ENCODE peak calls at places on chromosomes 11 and 22, in ten cellular contexts. One of them, this sample, is unnamed.

GRCh38 chr11:118607401-118608267 is at the start of gene PHLDB1:
- DNase-seq in fibroblast of pulmonary artery: peak
- DNase-seq in fibroblast of the aortic adventitia: peak
- DNase-seq in AG04449: no peak
- DNase-seq in cardiac fibroblast: peak
- DNase-seq in hepatocyte: peak
- DNase-seq in sigmoid colon: peak
- DNase-seq in HL-60: peak
- DNase-seq in adrenal gland: peak
- DNase-seq in brain microvascular endothelial cell: peak
- DNase-seq in this sample: peak

GRCh38 chr11:10117709-10118341 is 176.2 kb downstream of the SBF2 start:
- DNase-seq in fibroblast of pulmonary artery: peak
- DNase-seq in fibroblast of the aortic adventitia: peak
- DNase-seq in AG04449: no peak
- DNase-seq in cardiac fibroblast: peak
- DNase-seq in hepatocyte: no peak
- DNase-seq in sigmoid colon: no peak
- DNase-seq in HL-60: no peak
- DNase-seq in adrenal gland: no peak
- DNase-seq in brain microvascular endothelial cell: no peak
- DNase-seq in this sample: peak

GRCh38 chr22:37742374-37743092 is 45.7 kb downstream of the TRIOBP start:
- DNase-seq in fibroblast of pulmonary artery: peak
- DNase-seq in fibroblast of the aortic adventitia: peak
- DNase-seq in AG04449: peak
- DNase-seq in cardiac fibroblast: peak
- DNase-seq in hepatocyte: peak
- DNase-seq in sigmoid colon: peak
- DNase-seq in HL-60: peak
- DNase-seq in adrenal gland: no peak
- DNase-seq in brain microvascular endothelial cell: peak
- DNase-seq in this sample: peak

GRCh38 chr11:36499325-36499724 is 10.7 kb downstream of the TRAF6 start:
- DNase-seq in fibroblast of pulmonary artery: no peak
- DNase-seq in fibroblast of the aortic adventitia: no peak
- DNase-seq in AG04449: no peak
- DNase-seq in cardiac fibroblast: no peak
- DNase-seq in hepatocyte: no peak
- DNase-seq in sigmoid colon: no peak
- DNase-seq in HL-60: no peak
- DNase-seq in adrenal gland: no peak
- DNase-seq in brain microvascular endothelial cell: no peak
- DNase-seq in this sample: no peak

GRCh38 chr11:68828155-68828931 is 13.4 kb downstream of the CPT1A start:
- DNase-seq in fibroblast of pulmonary artery: no peak
- DNase-seq in fibroblast of the aortic adventitia: no peak
- DNase-seq in AG04449: no peak
- DNase-seq in cardiac fibroblast: no peak
- DNase-seq in hepatocyte: no peak
- DNase-seq in sigmoid colon: no peak
- DNase-seq in HL-60: peak
- DNase-seq in adrenal gland: no peak
- DNase-seq in brain microvascular endothelial cell: no peak
- DNase-seq in this sample: no peak

GRCh38 chr11:32056445-32056844 is 34.4 kb upstream of the RCN1 start:
- DNase-seq in fibroblast of pulmonary artery: peak
- DNase-seq in fibroblast of the aortic adventitia: peak
- DNase-seq in AG04449: peak
- DNase-seq in cardiac fibroblast: peak
- DNase-seq in hepatocyte: no peak
- DNase-seq in sigmoid colon: no peak
- DNase-seq in HL-60: peak
- DNase-seq in adrenal gland: no peak
- DNase-seq in brain microvascular endothelial cell: no peak
- DNase-seq in this sample: peak

GRCh38 chr11:28938091-28938490 is 829.9 kb downstream of the METTL15 start:
- DNase-seq in fibroblast of pulmonary artery: no peak
- DNase-seq in fibroblast of the aortic adventitia: no peak
- DNase-seq in AG04449: no peak
- DNase-seq in cardiac fibroblast: no peak
- DNase-seq in hepatocyte: no peak
- DNase-seq in sigmoid colon: no peak
- DNase-seq in HL-60: no peak
- DNase-seq in adrenal gland: no peak
- DNase-seq in brain microvascular endothelial cell: no peak
- DNase-seq in this sample: no peak

GRCh38 chr22:21585389-21585788 is 17.9 kb downstream of the UBE2L3 start:
- DNase-seq in fibroblast of pulmonary artery: no peak
- DNase-seq in fibroblast of the aortic adventitia: no peak
- DNase-seq in AG04449: no peak
- DNase-seq in cardiac fibroblast: no peak
- DNase-seq in hepatocyte: no peak
- DNase-seq in sigmoid colon: no peak
- DNase-seq in HL-60: no peak
- DNase-seq in adrenal gland: no peak
- DNase-seq in brain microvascular endothelial cell: no peak
- DNase-seq in this sample: no peak

GRCh38 chr22:45493286-45493771 is 9.4 kb upstream of the FBLN1 start:
- DNase-seq in fibroblast of pulmonary artery: peak
- DNase-seq in fibroblast of the aortic adventitia: peak
- DNase-seq in AG04449: no peak
- DNase-seq in cardiac fibroblast: peak
- DNase-seq in hepatocyte: no peak
- DNase-seq in sigmoid colon: peak
- DNase-seq in HL-60: no peak
- DNase-seq in adrenal gland: peak
- DNase-seq in brain microvascular endothelial cell: no peak
- DNase-seq in this sample: peak

GRCh38 chr11:119460582-119460981 is 37.6 kb upstream of the THY1 start:
- DNase-seq in fibroblast of pulmonary artery: peak
- DNase-seq in fibroblast of the aortic adventitia: peak
- DNase-seq in AG04449: peak
- DNase-seq in cardiac fibroblast: peak
- DNase-seq in hepatocyte: no peak
- DNase-seq in sigmoid colon: no peak
- DNase-seq in HL-60: no peak
- DNase-seq in adrenal gland: no peak
- DNase-seq in brain microvascular endothelial cell: peak
- DNase-seq in this sample: peak

GRCh38 chr11:128463386-128463829 is 124.0 kb downstream of the ETS1 start:
- DNase-seq in fibroblast of pulmonary artery: peak
- DNase-seq in fibroblast of the aortic adventitia: peak
- DNase-seq in AG04449: peak
- DNase-seq in cardiac fibroblast: peak
- DNase-seq in hepatocyte: peak
- DNase-seq in sigmoid colon: no peak
- DNase-seq in HL-60: no peak
- DNase-seq in adrenal gland: peak
- DNase-seq in brain microvascular endothelial cell: peak
- DNase-seq in this sample: peak

GRCh38 chr22:47091241-47091691 is 328.8 kb downstream of the TBC1D22A start:
- DNase-seq in fibroblast of pulmonary artery: no peak
- DNase-seq in fibroblast of the aortic adventitia: no peak
- DNase-seq in AG04449: no peak
- DNase-seq in cardiac fibroblast: no peak
- DNase-seq in hepatocyte: peak
- DNase-seq in sigmoid colon: no peak
- DNase-seq in HL-60: no peak
- DNase-seq in adrenal gland: peak
- DNase-seq in brain microvascular endothelial cell: no peak
- DNase-seq in this sample: no peak

GRCh38 chr22:47090591-47091240 is 328.3 kb downstream of the TBC1D22A start:
- DNase-seq in fibroblast of pulmonary artery: peak
- DNase-seq in fibroblast of the aortic adventitia: peak
- DNase-seq in AG04449: no peak
- DNase-seq in cardiac fibroblast: peak
- DNase-seq in hepatocyte: peak
- DNase-seq in sigmoid colon: no peak
- DNase-seq in HL-60: no peak
- DNase-seq in adrenal gland: peak
- DNase-seq in brain microvascular endothelial cell: peak
- DNase-seq in this sample: peak

GRCh38 chr22:47093720-47094119 is 331.3 kb downstream of the TBC1D22A start:
- DNase-seq in fibroblast of pulmonary artery: no peak
- DNase-seq in fibroblast of the aortic adventitia: no peak
- DNase-seq in AG04449: no peak
- DNase-seq in cardiac fibroblast: no peak
- DNase-seq in hepatocyte: no peak
- DNase-seq in sigmoid colon: no peak
- DNase-seq in HL-60: no peak
- DNase-seq in adrenal gland: no peak
- DNase-seq in brain microvascular endothelial cell: no peak
- DNase-seq in this sample: no peak

GRCh38 chr22:47092896-47093311 is 330.5 kb downstream of the TBC1D22A start:
- DNase-seq in fibroblast of pulmonary artery: peak
- DNase-seq in fibroblast of the aortic adventitia: peak
- DNase-seq in AG04449: peak
- DNase-seq in cardiac fibroblast: peak
- DNase-seq in hepatocyte: no peak
- DNase-seq in sigmoid colon: no peak
- DNase-seq in HL-60: no peak
- DNase-seq in adrenal gland: peak
- DNase-seq in brain microvascular endothelial cell: peak
- DNase-seq in this sample: peak

GRCh38 chr22:47091921-47092700 is 329.7 kb downstream of the TBC1D22A start:
- DNase-seq in fibroblast of pulmonary artery: no peak
- DNase-seq in fibroblast of the aortic adventitia: no peak
- DNase-seq in AG04449: no peak
- DNase-seq in cardiac fibroblast: no peak
- DNase-seq in hepatocyte: no peak
- DNase-seq in sigmoid colon: no peak
- DNase-seq in HL-60: no peak
- DNase-seq in adrenal gland: peak
- DNase-seq in brain microvascular endothelial cell: no peak
- DNase-seq in this sample: no peak
- H3K4me3 ChIP-seq in fibroblast of pulmonary artery: no peak
- H3K4me3 ChIP-seq in fibroblast of the aortic adventitia: no peak
- H3K4me3 ChIP-seq in AG04449: no peak
- H3K4me3 ChIP-seq in cardiac fibroblast: no peak
- H3K4me3 ChIP-seq in hepatocyte: no peak
- H3K4me3 ChIP-seq in sigmoid colon: no peak
- H3K4me3 ChIP-seq in HL-60: no peak
- H3K4me3 ChIP-seq in adrenal gland: no peak
- H3K4me3 ChIP-seq in brain microvascular endothelial cell: no peak
- H3K4me3 ChIP-seq in this sample: no peak

DNA sequence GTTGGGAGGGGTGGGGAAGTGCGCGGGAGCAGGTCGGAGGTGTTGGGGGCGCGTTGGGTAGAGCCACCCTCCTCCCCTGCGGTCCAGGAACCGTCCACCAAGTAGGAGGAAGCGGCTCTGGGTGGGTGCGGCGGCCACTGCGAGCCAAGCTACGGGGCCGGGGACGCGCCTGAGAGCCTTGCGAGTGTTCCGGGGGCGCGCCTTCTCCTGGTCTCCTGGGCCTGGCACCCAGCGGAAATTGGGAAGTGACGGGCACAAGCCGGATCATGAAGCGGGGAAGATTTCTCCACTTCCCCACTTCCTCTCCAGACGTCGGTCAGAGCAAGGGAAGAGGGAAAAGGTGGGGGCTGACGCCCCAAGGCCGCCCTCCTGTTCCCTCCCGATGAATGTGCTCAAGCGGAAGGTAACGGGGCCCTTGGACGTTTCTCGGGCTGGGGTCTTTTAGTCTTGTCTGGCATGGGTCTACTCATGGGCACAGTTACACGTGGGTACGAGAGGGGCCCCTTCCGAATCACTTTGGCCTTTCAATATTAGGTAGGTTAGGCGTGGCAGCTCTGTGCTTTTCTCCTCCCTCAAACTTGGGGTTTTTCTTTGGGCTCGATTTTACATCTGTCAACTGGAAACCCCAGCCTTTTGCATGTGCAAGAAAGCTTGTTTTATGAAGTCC is 851 bp downstream of the RBM14 start:
- DNase-seq in fibroblast of pulmonary artery: peak
- DNase-seq in fibroblast of the aortic adventitia: no peak
- DNase-seq in AG04449: no peak
- DNase-seq in cardiac fibroblast: peak
- DNase-seq in hepatocyte: no peak
- DNase-seq in sigmoid colon: peak
- DNase-seq in HL-60: peak
- DNase-seq in adrenal gland: peak
- DNase-seq in brain microvascular endothelial cell: peak
- DNase-seq in this sample: peak
- TF ChIP-seq CTCF in fibroblast of pulmonary artery: no peak
- TF ChIP-seq CTCF in fibroblast of the aortic adventitia: no peak
- TF ChIP-seq CTCF in AG04449: no peak
- TF ChIP-seq CTCF in cardiac fibroblast: no peak
- TF ChIP-seq CTCF in hepatocyte: no peak
- TF ChIP-seq CTCF in sigmoid colon: no peak
- TF ChIP-seq CTCF in HL-60: no peak
- TF ChIP-seq CTCF in adrenal gland: no peak
- TF ChIP-seq CTCF in brain microvascular endothelial cell: no peak
- TF ChIP-seq CTCF in this sample: no peak

DNA sequence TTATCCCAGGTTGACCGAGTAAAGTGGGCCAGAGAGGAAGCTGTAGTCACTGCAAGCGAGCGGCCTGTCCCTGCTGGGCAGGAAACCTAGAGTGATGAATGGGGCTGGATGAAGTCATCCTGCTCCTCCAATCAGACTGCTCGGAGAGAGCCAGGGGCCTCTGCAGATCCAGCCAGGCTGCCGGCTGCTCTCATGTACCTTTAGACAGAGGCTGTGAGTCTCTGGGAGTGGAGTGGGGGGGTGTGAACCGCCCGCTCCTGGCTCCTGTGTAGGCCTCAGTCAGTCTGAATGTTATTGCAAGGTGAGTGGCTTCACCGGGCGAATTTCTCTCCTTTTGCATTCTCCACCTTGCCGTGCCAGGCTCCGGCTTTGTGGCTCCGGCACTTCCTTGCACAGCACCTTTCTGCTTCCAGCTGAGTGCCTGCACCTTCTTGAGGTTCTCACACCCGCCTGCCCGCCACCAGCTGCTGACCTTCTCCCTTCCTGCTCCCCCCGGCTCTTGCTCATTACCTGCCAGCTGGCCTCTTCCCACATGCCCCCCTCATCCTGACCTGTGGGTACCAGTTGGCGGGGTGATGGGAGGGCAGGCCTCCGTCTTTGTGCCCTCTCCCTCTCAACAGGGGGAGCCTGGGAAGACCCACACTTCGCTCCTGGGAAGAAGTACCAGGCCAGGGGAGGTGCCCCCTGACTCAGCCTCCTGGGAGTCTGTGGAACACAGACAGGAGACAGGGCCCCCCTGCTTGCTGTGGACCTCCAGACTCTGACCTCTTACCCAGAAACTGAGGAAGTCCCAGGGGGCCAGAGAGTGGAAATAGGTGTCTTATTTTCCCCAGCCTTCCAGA is 79.9 kb downstream of the GRAMD1B start:
- DNase-seq in fibroblast of pulmonary artery: peak
- DNase-seq in fibroblast of the aortic adventitia: peak
- DNase-seq in AG04449: peak
- DNase-seq in cardiac fibroblast: peak
- DNase-seq in hepatocyte: peak
- DNase-seq in sigmoid colon: no peak
- DNase-seq in HL-60: no peak
- DNase-seq in adrenal gland: peak
- DNase-seq in brain microvascular endothelial cell: peak
- DNase-seq in this sample: peak
- H3K4me3 ChIP-seq in fibroblast of pulmonary artery: no peak
- H3K4me3 ChIP-seq in fibroblast of the aortic adventitia: peak
- H3K4me3 ChIP-seq in AG04449: no peak
- H3K4me3 ChIP-seq in cardiac fibroblast: no peak
- H3K4me3 ChIP-seq in hepatocyte: no peak
- H3K4me3 ChIP-seq in sigmoid colon: no peak
- H3K4me3 ChIP-seq in HL-60: no peak
- H3K4me3 ChIP-seq in adrenal gland: no peak
- H3K4me3 ChIP-seq in brain microvascular endothelial cell: no peak
- H3K4me3 ChIP-seq in this sample: no peak

GRCh38 chr11:131246589-131247164 is 123.7 kb upstream of the NTM start:
- DNase-seq in fibroblast of pulmonary artery: no peak
- DNase-seq in fibroblast of the aortic adventitia: no peak
- DNase-seq in AG04449: no peak
- DNase-seq in cardiac fibroblast: no peak
- DNase-seq in hepatocyte: peak
- DNase-seq in sigmoid colon: no peak
- DNase-seq in HL-60: peak
- DNase-seq in adrenal gland: no peak
- DNase-seq in brain microvascular endothelial cell: no peak
- DNase-seq in this sample: peak
- TF ChIP-seq CTCF in fibroblast of pulmonary artery: peak
- TF ChIP-seq CTCF in fibroblast of the aortic adventitia: peak
- TF ChIP-seq CTCF in AG04449: no peak
- TF ChIP-seq CTCF in cardiac fibroblast: peak
- TF ChIP-seq CTCF in hepatocyte: peak
- TF ChIP-seq CTCF in sigmoid colon: no peak
- TF ChIP-seq CTCF in HL-60: peak
- TF ChIP-seq CTCF in adrenal gland: no peak
- TF ChIP-seq CTCF in brain microvascular endothelial cell: peak
- TF ChIP-seq CTCF in this sample: peak

This sample was measured in fibroblast of mammary gland.